ENCODE peak calls at places on chromosome X, in eight cellular contexts. E is SK-N-SH; M is B cell; T is type B pancreatic cell; Z is glutamatergic neuron; P is prostate gland; R is psoas muscle; L is CD4-positive, alpha-beta T cell. V is an unnamed sample.

GRCh38 chrX:45842916-45843315 is 642.2 kb upstream of the DIPK2B start:
- DNase-seq in E (no peak), M (no peak), T (no peak), Z (no peak), P (no peak), R (no peak), L (no peak), V (no peak)

GRCh38 chrX:149707147-149707901 is 4.5 kb upstream of the MAGEA11 start:
- DNase-seq in E (no peak), M (no peak), T (no peak), Z (no peak), P (no peak), R (no peak), L (no peak), V (no peak)

GRCh38 chrX:21855937-21856415 is at the start of gene YY2:
- DNase-seq in E (no peak), M (no peak), T (no peak), Z (no peak), P (no peak), R (no peak), L (no peak), V (no peak)

GRCh38 chrX:140317462-140317861 is 187.4 kb downstream of the SOX3 start:
- DNase-seq in E (no peak), M (no peak), T (no peak), Z (no peak), P (no peak), R (no peak), L (no peak), V (no peak)

GRCh38 chrX:2488621-2489285 is 12.0 kb downstream of the DHRSX start:
- DNase-seq in E (no peak), M (no peak), T (no peak), Z (no peak), P (no peak), R (no peak), L (no peak), V (no peak)

GRCh38 chrX:6015423-6015822 is 213.2 kb downstream of the NLGN4X start:
- DNase-seq in E (no peak), M (no peak), T (no peak), Z (no peak), P (no peak), R (no peak), L (no peak), V (no peak)

GRCh38 chrX:16076834-16077233 is 46.5 kb upstream of the GRPR start:
- DNase-seq in E (no peak), M (no peak), T (no peak), Z (no peak), P (no peak), R (no peak), L (no peak), V (no peak)

GRCh38 chrX:41447897-41448296 is 754 bp downstream of the NYX start:
- DNase-seq in E (no peak), M (no peak), T (no peak), Z (no peak), P (no peak), R (no peak), L (no peak), V (no peak)

GRCh38 chrX:134544614-134545255 is 84.8 kb downstream of the HPRT1 start:
- DNase-seq in E (peak; percentile 49), M (no peak), T (no peak), Z (peak; percentile 18), P (no peak), R (no peak), L (no peak), V (no peak)

GRCh38 chrX:130165703-130166502 is at the start of gene AIFM1:
- DNase-seq in E (peak; percentile 93), M (peak; percentile 89), T (peak; percentile 93), Z (peak; percentile 92), P (peak; percentile 75), R (peak; percentile 91), L (peak; percentile 82), V (peak; percentile 93)

GRCh38 chrX:9392445-9392844 is 72.4 kb upstream of the TBL1X start:
- DNase-seq in E (no peak), M (no peak), T (no peak), Z (no peak), P (no peak), R (no peak), L (no peak), V (no peak)

GRCh38 chrX:109672239-109672638 is 47.3 kb upstream of the KCNE5 start:
- DNase-seq in E (no peak), M (no peak), T (no peak), Z (no peak), P (no peak), R (no peak), L (no peak), V (no peak)

GRCh38 chrX:40099046-40099968 is 1.5 kb upstream of the BCOR start:
- DNase-seq in E (peak; percentile 70), M (peak; percentile 78), T (no peak), Z (peak; percentile 46), P (peak; percentile 16), R (peak; percentile 46), L (peak; percentile 49), V (no peak)

GRCh38 chrX:107902721-107903120 is 77.1 kb downstream of the MID2 start:
- DNase-seq in E (no peak), M (no peak), T (no peak), Z (no peak), P (no peak), R (no peak), L (no peak), V (no peak)

GRCh38 chrX:136598631-136599030 is 49.3 kb upstream of the CD40LG start:
- DNase-seq in E (no peak), M (no peak), T (no peak), Z (no peak), P (no peak), R (no peak), L (no peak), V (no peak)

DNA sequence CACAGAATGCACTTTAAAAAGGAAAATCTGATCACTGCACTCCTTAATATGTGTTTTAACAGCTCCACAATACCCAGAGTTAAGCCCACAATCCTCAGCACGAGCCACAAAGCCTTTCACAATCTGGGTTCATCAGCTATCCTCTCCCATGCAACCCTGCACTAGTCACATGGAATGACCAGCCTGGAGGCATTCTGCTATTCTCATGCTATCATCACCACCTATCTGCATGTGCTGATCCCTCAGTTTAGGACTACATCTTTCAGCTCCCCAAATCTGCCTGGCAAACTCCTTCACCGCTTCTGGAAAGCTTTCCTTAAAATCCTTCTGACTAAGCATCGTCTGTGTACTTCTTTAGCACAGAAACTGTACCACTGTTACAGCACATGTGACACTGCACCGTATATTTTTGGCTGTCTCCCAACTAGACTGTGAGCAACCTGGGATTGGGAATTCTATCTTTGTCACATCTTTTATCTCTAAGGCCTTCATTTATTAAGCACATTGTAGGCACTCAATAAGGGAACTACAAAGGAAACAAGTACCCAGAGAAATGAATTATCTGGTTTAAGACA is 18.3 kb upstream of the EIF1AX start:
- DNase-seq in E (peak; percentile 32), M (no peak), T (no peak), Z (no peak), P (no peak), R (no peak), L (no peak), V (no peak)
- TF ChIP-seq CTCF in E (no peak), M (no peak), T (no peak), Z (no peak), P (no peak), R (no peak), L (no peak), V (no peak)

DNA sequence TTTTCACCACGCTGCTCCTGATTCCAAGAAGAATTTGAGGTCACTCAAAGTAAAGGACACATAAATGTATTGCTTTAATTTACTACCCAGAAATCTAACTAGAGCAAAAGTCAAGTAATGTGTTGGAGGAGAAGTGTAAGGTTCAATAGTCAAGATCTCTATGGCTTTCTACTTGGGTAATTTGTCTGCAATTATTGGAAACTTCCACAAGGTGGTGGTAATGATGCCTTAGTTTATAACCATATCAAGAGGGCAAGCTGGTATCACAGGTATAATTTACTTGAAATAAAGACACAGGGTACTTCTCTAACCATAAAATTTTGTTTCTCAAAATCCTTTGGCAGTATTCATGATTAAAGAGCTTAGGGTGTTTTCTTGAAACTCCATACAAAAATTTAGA is 10.2 kb upstream of the GRIA3 start:
- DNase-seq in E (peak; percentile 12), M (no peak), T (no peak), Z (no peak), P (no peak), R (no peak), L (no peak), V (no peak)
- TF ChIP-seq CTCF in E (peak; percentile 39), M (no peak), T (peak; percentile 60), Z (peak; percentile 51), P (no peak), R (no peak), L (no peak), V (no peak)

DNA sequence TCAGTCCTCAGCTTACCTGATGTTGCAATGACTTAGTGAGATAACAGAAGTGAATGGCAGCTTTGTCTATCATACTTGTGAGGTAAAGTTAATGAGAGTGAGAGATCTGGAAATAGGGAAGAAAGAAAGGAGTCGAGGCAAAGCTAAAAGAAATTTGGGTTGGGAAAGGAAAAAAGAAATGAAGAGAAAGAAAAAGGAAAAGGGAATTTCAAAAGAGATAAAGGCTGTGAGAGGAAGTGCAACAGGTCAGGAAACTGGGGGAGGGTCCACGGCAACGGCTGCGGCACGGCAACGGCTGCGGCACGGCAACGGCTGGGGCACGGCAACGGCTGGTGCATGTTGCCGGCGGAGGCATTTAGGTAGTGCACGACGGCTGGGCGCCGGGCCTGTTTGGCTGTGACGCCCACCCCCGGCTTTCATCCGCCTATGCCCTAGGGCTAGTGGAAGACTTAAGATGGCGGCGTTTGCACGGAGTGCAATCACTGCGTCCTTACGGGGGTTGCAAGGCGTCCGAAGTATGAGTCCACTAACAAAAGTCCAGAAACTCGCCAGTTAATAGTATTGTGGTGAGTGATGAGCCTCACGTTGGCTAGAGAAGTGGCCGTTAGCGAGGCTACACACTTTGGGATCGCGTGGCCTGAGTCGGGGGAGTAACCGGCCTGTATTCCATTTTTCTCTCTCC is 359.9 kb upstream of the ZCCHC13 start:
- DNase-seq in E (peak; percentile 92), M (peak; percentile 93), T (peak; percentile 95), Z (peak; percentile 88), P (peak; percentile 74), R (peak; percentile 89), L (peak; percentile 80), V (peak; percentile 90)
- TF ChIP-seq CTCF in E (no peak), M (no peak), T (peak; percentile 34), Z (no peak), P (no peak), R (no peak), L (no peak), V (no peak)

GRCh38 chrX:153932220-153932915 is 2.5 kb downstream of the NAA10 start:
- DNase-seq in E (no peak), M (no peak), T (no peak), Z (no peak), P (no peak), R (no peak), L (no peak), V (no peak)

GRCh38 chrX:153935326-153935851 is 552 bp upstream of the NAA10 start:
- DNase-seq in E (no peak), M (no peak), T (no peak), Z (no peak), P (no peak), R (no peak), L (no peak), V (no peak)

GRCh38 chrX:153937056-153937455 is 2.2 kb upstream of the NAA10 start:
- DNase-seq in E (no peak), M (no peak), T (no peak), Z (no peak), P (no peak), R (no peak), L (no peak), V (no peak)

GRCh38 chrX:153933751-153934472 is 925 bp downstream of the NAA10 start:
- DNase-seq in E (no peak), M (no peak), T (no peak), Z (no peak), P (no peak), R (no peak), L (no peak), V (no peak)

GRCh38 chrX:153934473-153935325 is at the start of gene NAA10:
- DNase-seq in E (peak; percentile 98), M (peak; percentile 78), T (no peak), Z (peak; percentile 73), P (peak; percentile 49), R (peak; percentile 84), L (peak; percentile 32), V (no peak)
- TF ChIP-seq CTCF in E (no peak), M (no peak), T (no peak), Z (no peak), P (no peak), R (no peak), L (no peak), V (no peak)

V was measured in coronary artery.